ENCODE peak calls at places on chromosomes 4 and X, in ten cellular contexts. U is GDM1; G is posterior vena cava; E is NCI-H187; T is T-helper 1 cell; Q is naive thymus-derived CD8-positive, alpha-beta T cell; W is lower leg skin; Z is A172; P is AG04450; X is activated CD4-positive, alpha-beta T cell treated with anti-CD3 and anti-CD28 coated beads for 24 hours. V is an unnamed sample.

GRCh38 chr4:143085224-143085623 is 99.5 kb upstream of the USP38 start:
- DNase-seq in G (no peak), E (no peak), Z (no peak), Q (no peak), X (no peak), U (no peak), T (no peak), P (no peak), W (no peak), V (no peak)

GRCh38 chr4:76301068-76301774 is 5.3 kb upstream of the STBD1 start:
- DNase-seq in E (peak), U (peak), Z (peak), Q (no peak), W (no peak), T (peak), P (peak), G (no peak), X (peak), V (no peak)

GRCh38 chrX:36961590-36961989 is 46.6 kb upstream of the FAM47C start:
- DNase-seq in Q (no peak), X (no peak), W (no peak), U (no peak), Z (peak), G (no peak), E (no peak), P (no peak), T (no peak), V (peak)

GRCh38 chr4:37661643-37662221 is 24.4 kb downstream of the RELL1 start:
- DNase-seq in G (no peak), T (no peak), U (no peak), W (no peak), X (no peak), P (no peak), Q (no peak), E (no peak), Z (peak), V (no peak)

GRCh38 chrX:120357186-120357585 is 4.7 kb upstream of the ATP1B4 start:
- DNase-seq in Q (no peak), G (no peak), P (no peak), E (no peak), T (no peak), W (no peak), U (no peak), Z (no peak), X (no peak), V (no peak)

GRCh38 chr4:80215449-80216052 is 18.2 kb downstream of the PRDM8 start:
- DNase-seq in Z (peak), U (no peak), W (no peak), P (no peak), E (peak), Q (no peak), T (peak), G (no peak), X (no peak), V (no peak)

GRCh38 chr4:2689114-2689513 is 67.0 kb downstream of the TNIP2 start:
- DNase-seq in W (no peak), U (no peak), Q (no peak), X (no peak), G (no peak), P (no peak), E (no peak), Z (peak), T (no peak), V (no peak)

GRCh38 chrX:132426695-132427281 is 62.0 kb downstream of the MBNL3 start:
- DNase-seq in Q (no peak), G (no peak), X (no peak), P (peak), E (no peak), W (no peak), T (no peak), Z (peak), U (no peak), V (no peak)

GRCh38 chrX:17732138-17732783 is 5.0 kb upstream of the SCML1 start:
- DNase-seq in X (no peak), G (no peak), U (no peak), Z (no peak), T (no peak), W (peak), E (no peak), Q (no peak), P (peak), V (no peak)

GRCh38 chr4:145756244-145756643 is 76.3 kb downstream of the C4orf51 start:
- DNase-seq in X (no peak), Z (no peak), P (no peak), T (no peak), E (no peak), W (no peak), U (no peak), G (no peak), Q (no peak), V (no peak)

GRCh38 chr4:52870225-52870624 is 8.1 kb downstream of the RASL11B start:
- DNase-seq in W (no peak), T (no peak), Z (no peak), Q (no peak), G (no peak), X (no peak), P (no peak), E (peak), U (no peak), V (no peak)

GRCh38 chr4:121070274-121070673 is 2.1 kb downstream of the NDNF start:
- DNase-seq in Z (no peak), X (no peak), E (no peak), W (no peak), G (no peak), P (no peak), Q (no peak), T (no peak), U (no peak), V (peak)

GRCh38 chr4:5658992-5659391 is 49.4 kb downstream of the EVC2 start:
- DNase-seq in Z (no peak), U (no peak), Q (no peak), X (no peak), G (no peak), P (no peak), W (no peak), E (no peak), T (no peak), V (no peak)

GRCh38 chrX:5176766-5177165 is 1051.9 kb downstream of the NLGN4X start:
- DNase-seq in X (no peak), W (no peak), P (no peak), T (no peak), Q (no peak), G (no peak), U (no peak), E (no peak), Z (no peak), V (no peak)

GRCh38 chr4:78414116-78414515 is 137.5 kb upstream of the ANXA3 start:
- DNase-seq in G (no peak), T (no peak), U (no peak), Q (no peak), Z (no peak), E (no peak), W (no peak), P (no peak), X (no peak), V (no peak)

GRCh38 chrX:24647257-24648058 is at the start of gene PCYT1B:
- DNase-seq in W (peak), U (peak), Z (no peak), E (peak), P (peak), Q (peak), X (peak), G (peak), T (peak), V (peak)

GRCh38 chr4:123622572-123622971 is 226.0 kb downstream of the SPRY1 start:
- DNase-seq in P (no peak), Q (no peak), G (no peak), Z (no peak), U (no peak), T (no peak), X (no peak), E (no peak), W (no peak), V (no peak)

GRCh38 chrX:134694333-134694925 is 36.2 kb upstream of the PLAC1 start:
- DNase-seq in Z (no peak), P (no peak), E (no peak), U (no peak), T (no peak), W (no peak), G (no peak), Q (no peak), X (no peak), V (no peak)

GRCh38 chr4:144178414-144178813 is 37.9 kb upstream of the GYPA start:
- DNase-seq in U (no peak), X (no peak), Q (no peak), G (no peak), P (no peak), E (no peak), Z (no peak), T (no peak), W (no peak), V (no peak)

GRCh38 chr4:75633846-75634245 is 3.5 kb upstream of the CDKL2 start:
- DNase-seq in G (no peak), Q (no peak), W (no peak), X (no peak), U (no peak), Z (peak), P (no peak), E (no peak), T (no peak), V (no peak)

GRCh38 chr4:113584407-113585150 is 177.0 kb downstream of the CAMK2D start:
- DNase-seq in Z (peak), Q (no peak), E (no peak), T (no peak), X (no peak), U (no peak), P (peak), G (no peak), W (no peak), V (no peak)

GRCh38 chr4:108426493-108426892 is 193.9 kb upstream of the RPL34 start:
- DNase-seq in X (no peak), Z (peak), G (no peak), P (no peak), T (no peak), Q (no peak), E (no peak), W (no peak), U (no peak), V (no peak)

GRCh38 chrX:42809569-42809968 is 31.6 kb upstream of the PPP1R2C start:
- DNase-seq in P (no peak), Z (no peak), E (no peak), X (no peak), T (no peak), U (no peak), G (no peak), Q (no peak), W (no peak), V (no peak)

GRCh38 chr4:88697113-88697512 is 516 bp downstream of the NAP1L5 start:
- DNase-seq in P (no peak), T (peak), G (no peak), U (no peak), X (no peak), Q (peak), Z (no peak), W (no peak), E (no peak), V (no peak)

GRCh38 chrX:107978707-107979307 is 3.4 kb downstream of the TEX13B start:
- DNase-seq in E (no peak), W (no peak), X (no peak), U (no peak), G (no peak), Q (no peak), Z (peak), P (peak), T (no peak), V (no peak)

V was measured in glutamatergic neuron.